ENCODE peak calls at places on chromosome 1, in five cellular contexts. N is endodermal cell, Q is kidney epithelial cell, M is Panc1, U is hepatocyte. H is an unnamed sample. For H3K36me3, the result is how much of the 10 kb centered on the place peaks cover.

GRCh38 chr1:25198731-25199231 is 33.5 kb downstream of the SYF2 start:
- DNase-seq in N (no peak), Q (no peak), M (no peak), U (no peak), H (no peak)

GRCh38 chr1:113543110-113543509 is 152.8 kb downstream of the MAGI3 start:
- DNase-seq in N (no peak), Q (no peak), M (no peak), U (no peak), H (no peak)

GRCh38 chr1:152001631-152002584 is 8.2 kb upstream of the S100A10 start:
- DNase-seq in N (peak), Q (no peak), M (no peak), U (peak), H (peak)

GRCh38 chr1:244137725-244138124 is 86.6 kb downstream of the ZBTB18 start:
- DNase-seq in N (no peak), Q (no peak), M (no peak), U (no peak), H (no peak)

GRCh38 chr1:46446646-46447498 is 42.8 kb upstream of the DMBX1 start:
- DNase-seq in N (peak), Q (peak), M (peak), U (peak), H (peak)

GRCh38 chr1:239678181-239678580 is 291.8 kb downstream of the CHRM3 start:
- DNase-seq in N (no peak), Q (no peak), M (no peak), U (no peak), H (no peak)

GRCh38 chr1:83901547-83902155 is 97.3 kb downstream of the TTLL7 start:
- DNase-seq in N (no peak), Q (peak), M (peak), U (peak), H (no peak)

GRCh38 chr1:7012461-7012924 is 227.2 kb downstream of the CAMTA1 start:
- DNase-seq in N (no peak), Q (no peak), M (no peak), U (no peak), H (no peak)

GRCh38 chr1:167110586-167110985 is 16.7 kb downstream of the STYXL2 start:
- DNase-seq in N (no peak), Q (no peak), M (no peak), U (no peak), H (no peak)

GRCh38 chr1:47225430-47226100 is 6.5 kb downstream of the TAL1 start:
- DNase-seq in N (peak), Q (no peak), M (no peak), U (peak), H (peak)

GRCh38 chr1:21331752-21332480 is 41.7 kb upstream of the ECE1 start:
- DNase-seq in N (no peak), Q (no peak), M (no peak), U (no peak), H (no peak)

GRCh38 chr1:48610628-48611542 is 138.9 kb upstream of the SPATA6 start:
- DNase-seq in N (no peak), Q (no peak), M (no peak), U (peak), H (no peak)

GRCh38 chr1:50251592-50252165 is 143.0 kb downstream of the ELAVL4 start:
- DNase-seq in N (peak), Q (no peak), M (no peak), U (no peak), H (no peak)

GRCh38 chr1:47524272-47524671 is 86.4 kb downstream of the FOXD2 start:
- DNase-seq in N (peak), Q (no peak), M (no peak), U (no peak), H (no peak)

GRCh38 chr1:158149175-158149574 is 31.5 kb upstream of the CD1D start:
- DNase-seq in N (no peak), Q (no peak), M (no peak), U (no peak), H (no peak)

GRCh38 chr1:222096883-222097282 is 355.0 kb upstream of the DUSP10 start:
- DNase-seq in N (no peak), Q (no peak), M (no peak), U (no peak), H (no peak)

GRCh38 chr1:116826818-116827606 is 72.8 kb downstream of the CD2 start:
- DNase-seq in N (no peak), Q (peak), M (no peak), U (peak), H (no peak)

GRCh38 chr1:86419277-86419903 is 4.6 kb upstream of the CLCA2 start:
- DNase-seq in N (peak), Q (no peak), M (no peak), U (peak), H (no peak)

GRCh38 chr1:156471496-156472490 is 28.8 kb downstream of the MEF2D start:
- DNase-seq in N (peak), Q (no peak), M (no peak), U (peak), H (peak)

GRCh38 chr1:92965003-92965402 is 3.7 kb upstream of the DIPK1A start:
- DNase-seq in N (no peak), Q (no peak), M (no peak), U (no peak), H (no peak)

GRCh38 chr1:187390157-187390556 is 561.4 kb downstream of the PLA2G4A start:
- DNase-seq in N (no peak), Q (no peak), M (no peak), U (no peak), H (no peak)

GRCh38 chr1:24553931-24554330 is 2.0 kb upstream of the NCMAP start:
- DNase-seq in N (no peak), Q (no peak), M (no peak), U (no peak), H (no peak)

GRCh38 chr1:107138166-107138565 is 2.7 kb upstream of the NTNG1 start:
- DNase-seq in N (no peak), Q (peak), M (no peak), U (no peak), H (no peak)

GRCh38 chr1:150321826-150322166 is 463 bp downstream of the PRPF3 start:
- DNase-seq in N (no peak), Q (no peak), M (no peak), U (no peak), H (no peak)

GRCh38 chr1:113976609-113977278 is 2.5 kb upstream of the OLFML3 start:
- DNase-seq in N (peak), Q (peak), M (no peak), U (peak), H (peak)

GRCh38 chr1:168520052-168520751 is 23.6 kb downstream of the XCL2 start:
- DNase-seq in N (peak), Q (no peak), M (no peak), U (no peak), H (no peak)

GRCh38 chr1:20724364-20725188 is 6.8 kb upstream of the KIF17 start:
- DNase-seq in N (peak), Q (no peak), M (no peak), U (no peak), H (no peak)

GRCh38 chr1:51240096-51240495 is 4.0 kb downstream of the RNF11 start:
- DNase-seq in N (peak), Q (no peak), M (no peak), U (peak), H (no peak)

GRCh38 chr1:59574085-59574484 is 240.7 kb upstream of the HOOK1 start:
- DNase-seq in N (no peak), Q (no peak), M (no peak), U (no peak), H (no peak)

GRCh38 chr1:243849089-243850012 is 692 bp downstream of the AKT3 start:
- DNase-seq in N (peak), Q (no peak), M (no peak), U (peak), H (no peak)

GRCh38 chr1:163604391-163604790 is 282.6 kb downstream of the NUF2 start:
- DNase-seq in N (no peak), Q (no peak), M (no peak), U (no peak), H (no peak)

GRCh38 chr1:227305894-227306626 is 12.2 kb downstream of the CDC42BPA start:
- DNase-seq in N (no peak), Q (no peak), M (no peak), U (no peak), H (no peak)

GRCh38 chr1:200873116-200873670 is 412 bp downstream of the GPR25 start:
- DNase-seq in N (peak), Q (no peak), M (no peak), U (no peak), H (no peak)

GRCh38 chr1:44676484-44677200 is 2.1 kb downstream of the ARMH1 start:
- DNase-seq in N (no peak), Q (no peak), M (no peak), U (no peak), H (no peak)

GRCh38 chr1:53025034-53025777 is 36.8 kb upstream of the PODN start:
- DNase-seq in N (no peak), Q (no peak), M (no peak), U (peak), H (peak)

GRCh38 chr1:150072959-150073358 is 5.4 kb downstream of the VPS45 start:
- DNase-seq in N (no peak), Q (no peak), M (no peak), U (no peak), H (no peak)

GRCh38 chr1:245742891-245743290 is 588.1 kb downstream of the KIF26B start:
- DNase-seq in N (no peak), Q (peak), M (no peak), U (no peak), H (no peak)

GRCh38 chr1:224592636-224593579 is 23.2 kb upstream of the CNIH3 start:
- DNase-seq in N (no peak), Q (peak), M (no peak), U (peak), H (no peak)

GRCh38 chr1:233613252-233614172 is at the start of gene KCNK1:
- DNase-seq in N (peak), Q (peak), M (no peak), U (peak), H (peak)

GRCh38 chr1:233614743-233615521 is 1.0 kb downstream of the KCNK1 start:
- DNase-seq in N (peak), Q (no peak), M (no peak), U (peak), H (peak)

GRCh38 chr1:233614173-233614742 is 352 bp downstream of the KCNK1 start:
- DNase-seq in N (peak), Q (no peak), M (no peak), U (peak), H (peak)

GRCh38 chr1:233617025-233617424 is 3.1 kb downstream of the KCNK1 start:
- DNase-seq in N (no peak), Q (no peak), M (no peak), U (no peak), H (no peak)

GRCh38 chr1:233615571-233615970 is 1.7 kb downstream of the KCNK1 start:
- DNase-seq in N (no peak), Q (no peak), M (no peak), U (no peak), H (no peak)
- H3K4me3 ChIP-seq in N (peak), Q (peak), M (no peak), U (peak), H (no peak)

GRCh38 chr1:110225212-110225611 is 15.1 kb downstream of the KCNC4 start:
- DNase-seq in N (no peak), Q (no peak), M (no peak), U (no peak), H (no peak)

GRCh38 chr1:110221119-110221518 is 11.0 kb downstream of the KCNC4 start:
- DNase-seq in N (no peak), Q (no peak), M (no peak), U (no peak), H (no peak)

GRCh38 chr1:110223581-110223980 is 13.5 kb downstream of the KCNC4 start:
- DNase-seq in N (no peak), Q (no peak), M (no peak), U (no peak), H (no peak)

GRCh38 chr1:110224240-110224995 is 14.3 kb downstream of the KCNC4 start:
- DNase-seq in N (no peak), Q (no peak), M (no peak), U (no peak), H (peak)

GRCh38 chr1:110223127-110223526 is 13.0 kb downstream of the KCNC4 start:
- DNase-seq in N (no peak), Q (no peak), M (no peak), U (no peak), H (no peak)
- H3K36me3 ChIP-seq in N (under half), Q (under half), M (under half), U (under half), H (under half)

GRCh38 chr1:230176871-230177411 is 109.9 kb downstream of the GALNT2 start:
- DNase-seq in N (peak), Q (no peak), M (no peak), U (no peak), H (no peak)
- H3K4me3 ChIP-seq in N (no peak), Q (peak), M (no peak), U (no peak), H (no peak)

GRCh38 chr1:165762725-165763124 is 5.9 kb downstream of the TMCO1 start:
- DNase-seq in N (no peak), Q (no peak), M (no peak), U (no peak), H (no peak)
- H3K36me3 ChIP-seq in N (half or more), Q (under half), M (under half), U (under half), H (under half)

DNA sequence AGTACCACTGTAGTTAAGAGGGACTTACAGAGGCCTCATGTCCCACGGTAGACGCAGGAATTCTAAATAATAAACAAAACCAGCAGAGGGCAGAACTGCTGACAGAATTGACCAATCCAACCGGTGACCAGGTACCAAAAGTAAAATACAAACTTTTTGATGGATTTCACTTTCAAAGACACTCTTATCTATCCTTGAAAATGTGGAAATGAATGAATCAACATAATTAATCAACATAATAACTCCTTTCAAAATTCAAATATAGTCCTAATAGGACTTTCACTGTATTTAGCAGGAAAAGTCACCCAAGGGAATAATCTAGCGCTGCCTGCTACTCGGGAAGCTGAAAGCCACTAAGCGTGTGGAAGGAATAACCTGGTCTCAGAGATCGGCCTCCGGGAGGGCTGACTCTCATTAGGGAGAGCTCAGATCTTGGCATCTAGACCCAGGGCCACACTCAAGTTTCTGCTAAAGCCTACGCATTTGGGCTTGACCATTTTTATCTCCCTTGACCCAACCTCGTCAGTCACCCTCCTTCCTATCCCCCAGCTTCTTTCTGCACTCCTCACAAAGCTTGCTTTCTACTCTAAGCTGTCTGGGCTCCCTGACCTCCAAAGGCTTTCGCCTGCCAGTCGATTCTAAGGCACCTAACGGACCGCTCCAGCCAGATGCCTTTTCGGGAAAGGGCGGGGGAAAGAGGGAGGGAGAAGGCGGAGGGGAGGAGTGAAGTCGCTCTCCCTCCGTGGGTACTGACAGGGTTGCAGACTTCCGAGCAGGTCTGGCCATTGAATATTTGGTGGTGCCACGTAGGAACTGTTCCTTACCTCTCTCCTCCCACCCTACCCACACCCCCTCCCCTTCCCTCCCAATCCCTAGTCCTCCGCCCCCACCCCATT is 1.6 kb downstream of the COL11A1 start:
- DNase-seq in N (peak), Q (no peak), M (peak), U (peak), H (no peak)
- H3K4me3 ChIP-seq in N (peak), Q (peak), M (peak), U (peak), H (no peak)

GRCh38 chr1:225697437-225697836 is 44.5 kb upstream of the ENAH start:
- DNase-seq in N (no peak), Q (no peak), M (no peak), U (no peak), H (no peak)
- H3K36me3 ChIP-seq in N (under half), Q (under half), M (under half), U (under half), H (under half)

H was measured in Caco-2.